ENCODE peak calls at places on chromosomes 13 and 19, in six cellular contexts. U is AG20443; R is activated CD4-positive, CD25-positive, alpha-beta regulatory T cell treated with anti-CD3 and anti-CD28 coated beads, Interleukin-2, amount 50 U/mL, for 16 hours; F is skeletal muscle cell; O is fibroblast of lung; M is cardiac fibroblast. C is an unnamed sample.

GRCh38 chr19:16599655-16600346 is 27.6 kb upstream of the SLC35E1 start:
- DNase-seq in U (no peak), F (no peak), R (no peak), O (no peak), M (no peak), C (no peak)

GRCh38 chr19:51501594-51502263 is at the start of gene SIGLEC12:
- DNase-seq in M (no peak), F (no peak), R (no peak), U (no peak), O (no peak), C (no peak)

GRCh38 chr19:17109962-17110598 is 34.5 kb downstream of the MYO9B start:
- DNase-seq in U (no peak), M (no peak), R (no peak), O (no peak), F (no peak), C (no peak)

GRCh38 chr19:41705393-41706174 is 2.8 kb upstream of the CEACAM5 start:
- DNase-seq in R (no peak), M (peak), U (no peak), O (peak), F (no peak), C (no peak)

GRCh38 chr13:110135977-110136597 is 170.9 kb downstream of the COL4A1 start:
- DNase-seq in O (no peak), F (no peak), R (no peak), U (no peak), M (no peak), C (no peak)

GRCh38 chr19:453606-454005 is 7.2 kb downstream of the SHC2 start:
- DNase-seq in M (no peak), R (no peak), F (no peak), O (no peak), U (no peak), C (no peak)

GRCh38 chr13:105573134-105573533 is 962.3 kb downstream of the EFNB2 start:
- DNase-seq in F (peak), O (peak), M (no peak), R (no peak), U (no peak), C (peak)

GRCh38 chr19:49807888-49808675 is 5.0 kb downstream of the FUZ start:
- DNase-seq in F (no peak), M (no peak), R (no peak), U (no peak), O (no peak), C (no peak)

GRCh38 chr19:3159565-3159964 is 19.0 kb upstream of the S1PR4 start:
- DNase-seq in F (no peak), M (no peak), O (no peak), R (no peak), U (no peak), C (no peak)

GRCh38 chr19:11382898-11383705 is 1.0 kb downstream of the EPOR start:
- DNase-seq in F (no peak), U (peak), O (no peak), M (peak), R (no peak), C (no peak)

GRCh38 chr19:17777840-17778620 is 16.9 kb upstream of the B3GNT3 start:
- DNase-seq in F (no peak), O (peak), M (peak), U (peak), R (no peak), C (no peak)

GRCh38 chr19:5254944-5255343 is 85.7 kb downstream of the PTPRS start:
- DNase-seq in O (no peak), M (no peak), R (no peak), F (no peak), U (no peak), C (no peak)

GRCh38 chr19:10001899-10002298 is 8.4 kb downstream of the COL5A3 start:
- DNase-seq in U (peak), M (peak), R (no peak), F (no peak), O (no peak), C (peak)

GRCh38 chr13:43587376-43587775 is 199.4 kb downstream of the ENOX1 start:
- DNase-seq in F (no peak), M (no peak), O (no peak), R (no peak), U (no peak), C (no peak)

GRCh38 chr13:30785146-30785845 is 50.0 kb downstream of the ALOX5AP start:
- DNase-seq in M (no peak), U (no peak), R (no peak), O (no peak), F (no peak), C (no peak)